ENCODE peak calls at places on chromosomes 13 and 19, in four cellular contexts. One of them, this sample, is unnamed.
A peak's percentile ranks its signal among the peaks of the same experiment; 100 is the strongest.

GRCh38 chr19:13430790-13431582 is 75.3 kb downstream of the CACNA1A start:
- DNase-seq in neural progenitor cell: peak; percentile 63
- DNase-seq in fibroblast of lung: peak; percentile 49
- DNase-seq in mammary epithelial cell: peak; percentile 25
- DNase-seq in this sample: peak; percentile 7

GRCh38 chr13:48712141-48712540 is 58.4 kb downstream of the CYSLTR2 start:
- DNase-seq in neural progenitor cell: no peak
- DNase-seq in fibroblast of lung: no peak
- DNase-seq in mammary epithelial cell: no peak
- DNase-seq in this sample: no peak

GRCh38 chr19:6204212-6204611 is 68.7 kb downstream of the ACSBG2 start:
- DNase-seq in neural progenitor cell: no peak
- DNase-seq in fibroblast of lung: no peak
- DNase-seq in mammary epithelial cell: no peak
- DNase-seq in this sample: no peak

GRCh38 chr13:93603043-93603442 is 376.4 kb downstream of the GPC6 start:
- DNase-seq in neural progenitor cell: no peak
- DNase-seq in fibroblast of lung: peak; percentile 94
- DNase-seq in mammary epithelial cell: peak; percentile 86
- DNase-seq in this sample: peak; percentile 90

GRCh38 chr13:39540929-39541605 is 61.9 kb downstream of the LHFPL6 start:
- DNase-seq in neural progenitor cell: no peak
- DNase-seq in fibroblast of lung: no peak
- DNase-seq in mammary epithelial cell: no peak
- DNase-seq in this sample: no peak

GRCh38 chr19:10654610-10655456 is 687 bp downstream of the ILF3 start:
- DNase-seq in neural progenitor cell: peak; percentile 95
- DNase-seq in fibroblast of lung: no peak
- DNase-seq in mammary epithelial cell: no peak
- DNase-seq in this sample: no peak

GRCh38 chr13:99415851-99416331 is 85.4 kb upstream of the TM9SF2 start:
- DNase-seq in neural progenitor cell: no peak
- DNase-seq in fibroblast of lung: no peak
- DNase-seq in mammary epithelial cell: no peak
- DNase-seq in this sample: no peak

GRCh38 chr19:1299822-1300221 is 14.1 kb downstream of the EFNA2 start:
- DNase-seq in neural progenitor cell: no peak
- DNase-seq in fibroblast of lung: no peak
- DNase-seq in mammary epithelial cell: no peak
- DNase-seq in this sample: no peak

GRCh38 chr13:93227906-93228801 is 1.5 kb downstream of the GPC6 start:
- DNase-seq in neural progenitor cell: peak; percentile 93
- DNase-seq in fibroblast of lung: peak; percentile 91
- DNase-seq in mammary epithelial cell: peak; percentile 90
- DNase-seq in this sample: peak; percentile 84

GRCh38 chr13:36344173-36344572 is 2.0 kb downstream of the SPART start:
- DNase-seq in neural progenitor cell: no peak
- DNase-seq in fibroblast of lung: peak; percentile 83
- DNase-seq in mammary epithelial cell: peak; percentile 65
- DNase-seq in this sample: no peak

GRCh38 chr13:36346222-36347083 is at the start of gene SPART:
- DNase-seq in neural progenitor cell: peak; percentile 91
- DNase-seq in fibroblast of lung: peak; percentile 91
- DNase-seq in mammary epithelial cell: peak; percentile 83
- DNase-seq in this sample: peak; percentile 70

GRCh38 chr13:36343766-36344165 is 2.4 kb downstream of the SPART start:
- DNase-seq in neural progenitor cell: no peak
- DNase-seq in fibroblast of lung: no peak
- DNase-seq in mammary epithelial cell: no peak
- DNase-seq in this sample: no peak

GRCh38 chr13:36344886-36345437 is 1.2 kb downstream of the SPART start:
- DNase-seq in neural progenitor cell: peak; percentile 34
- DNase-seq in fibroblast of lung: no peak
- DNase-seq in mammary epithelial cell: peak; percentile 44
- DNase-seq in this sample: no peak

DNA sequence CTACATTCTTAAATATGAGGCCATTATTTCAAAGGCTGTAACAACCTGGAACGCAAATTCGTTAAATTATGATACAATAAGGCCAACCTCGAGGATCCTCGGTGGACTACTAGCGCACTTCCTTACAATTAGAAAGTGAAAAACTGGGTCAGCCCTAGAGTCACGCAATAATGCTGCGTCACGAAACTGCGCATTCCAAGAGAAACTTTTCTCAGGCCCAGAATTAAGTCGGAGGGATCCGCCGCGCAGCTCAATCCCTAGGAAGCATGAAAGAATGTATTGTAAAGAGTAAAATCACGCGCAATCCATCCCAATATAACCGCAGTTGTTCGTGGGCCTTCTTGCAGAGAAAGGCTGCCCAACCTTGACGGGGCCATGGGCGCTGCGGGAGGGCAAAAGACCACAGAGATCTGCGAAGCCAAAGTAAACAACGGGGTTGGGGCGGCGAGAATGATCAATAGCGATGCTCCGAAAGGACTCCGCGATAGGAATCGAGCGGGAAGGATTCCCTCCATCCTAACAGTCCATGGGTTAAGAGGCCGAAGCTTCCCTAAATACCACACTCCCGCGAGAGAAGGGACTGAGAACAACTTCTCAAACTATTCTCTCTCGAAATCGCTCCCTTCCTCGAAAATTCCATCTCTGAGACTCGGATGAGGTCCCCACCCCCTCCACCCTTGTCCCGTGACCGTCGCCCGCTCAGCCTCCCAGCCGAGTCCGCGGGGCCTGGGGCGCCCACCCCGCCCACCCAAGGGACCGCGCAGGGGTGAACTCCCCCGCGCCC is 564 bp downstream of the SPART start:
- DNase-seq in neural progenitor cell: peak; percentile 81
- DNase-seq in fibroblast of lung: peak; percentile 93
- DNase-seq in mammary epithelial cell: peak; percentile 83
- DNase-seq in this sample: peak; percentile 86
- H3K4me2 ChIP-seq in neural progenitor cell: peak overlapping the region; percentile 73
- H3K4me2 ChIP-seq in fibroblast of lung: peak overlapping the region; percentile 99
- H3K4me2 ChIP-seq in mammary epithelial cell: peak overlapping the region; percentile 86
- H3K4me2 ChIP-seq in this sample: peak overlapping the region; percentile 92

DNA sequence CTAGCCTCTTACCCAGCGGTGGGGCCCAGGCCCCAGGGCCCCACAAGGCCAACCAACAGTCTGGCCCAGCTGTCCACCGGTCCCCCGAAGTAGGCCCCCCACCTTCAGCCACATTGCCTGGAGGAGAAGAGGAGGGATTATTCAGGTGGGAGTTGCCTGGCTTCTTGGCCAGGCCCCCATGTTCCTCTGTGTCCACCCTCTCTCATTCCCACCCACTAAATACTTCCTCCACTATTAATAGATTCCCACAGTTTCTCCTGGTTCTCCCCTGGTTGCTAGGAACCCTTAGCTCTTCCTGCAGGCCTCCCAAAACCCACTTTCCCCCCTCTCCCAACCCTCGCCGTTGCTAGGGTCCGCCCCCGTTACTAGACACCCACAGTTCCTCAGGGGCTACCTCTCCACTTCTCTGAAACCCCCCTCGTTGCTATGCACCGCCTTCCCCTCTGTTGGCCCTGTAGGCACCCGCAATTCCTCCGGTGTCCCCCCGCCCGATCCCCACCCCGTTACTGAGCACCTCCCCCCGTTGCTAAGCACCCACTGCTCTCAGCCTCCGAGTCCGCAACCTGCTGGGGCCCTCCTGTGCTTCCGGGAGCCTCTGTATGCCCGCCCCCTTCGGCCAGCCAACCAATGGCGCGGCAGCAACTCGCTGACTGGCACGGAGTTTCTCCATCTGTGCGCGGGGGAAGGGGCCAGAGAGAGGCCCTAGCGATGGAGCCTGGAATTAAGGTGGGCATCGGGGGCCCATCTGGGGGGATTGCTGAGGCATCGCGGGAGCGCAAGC is 2.0 kb downstream of the COQ8B start:
- DNase-seq in neural progenitor cell: peak; percentile 95
- DNase-seq in fibroblast of lung: peak; percentile 91
- DNase-seq in mammary epithelial cell: peak; percentile 89
- DNase-seq in this sample: peak; percentile 86
- H2AFZ ChIP-seq in neural progenitor cell: peak overlapping the region; percentile 68
- H2AFZ ChIP-seq in fibroblast of lung: no peak overlapping the region
- H2AFZ ChIP-seq in mammary epithelial cell: peak overlapping the region; percentile 72
- H2AFZ ChIP-seq in this sample: peak overlapping the region; percentile 55

GRCh38 chr13:113209336-113209879 is at the start of gene CUL4A:
- DNase-seq in neural progenitor cell: peak; percentile 95
- DNase-seq in fibroblast of lung: peak; percentile 65
- DNase-seq in mammary epithelial cell: peak; percentile 73
- DNase-seq in this sample: peak; percentile 49
- H3K79me2 ChIP-seq in neural progenitor cell: peaks cover 89% of the 10 kb centered on the region
- H3K79me2 ChIP-seq in fibroblast of lung: peaks cover 87% of the 10 kb centered on the region
- H3K79me2 ChIP-seq in mammary epithelial cell: peaks cover 90% of the 10 kb centered on the region
- H3K79me2 ChIP-seq in this sample: peaks cover 89% of the 10 kb centered on the region

GRCh38 chr19:42250249-42250665 is 4.7 kb downstream of the ERF start:
- DNase-seq in neural progenitor cell: no peak
- DNase-seq in fibroblast of lung: no peak
- DNase-seq in mammary epithelial cell: no peak
- DNase-seq in this sample: no peak

GRCh38 chr19:42251572-42251990 is 3.3 kb downstream of the ERF start:
- DNase-seq in neural progenitor cell: no peak
- DNase-seq in fibroblast of lung: no peak
- DNase-seq in mammary epithelial cell: no peak
- DNase-seq in this sample: no peak

GRCh38 chr19:42249149-42249750 is 5.7 kb downstream of the ERF start:
- DNase-seq in neural progenitor cell: no peak
- DNase-seq in fibroblast of lung: no peak
- DNase-seq in mammary epithelial cell: no peak
- DNase-seq in this sample: no peak

GRCh38 chr19:42249769-42250168 is 5.2 kb downstream of the ERF start:
- DNase-seq in neural progenitor cell: no peak
- DNase-seq in fibroblast of lung: no peak
- DNase-seq in mammary epithelial cell: no peak
- DNase-seq in this sample: no peak

DNA sequence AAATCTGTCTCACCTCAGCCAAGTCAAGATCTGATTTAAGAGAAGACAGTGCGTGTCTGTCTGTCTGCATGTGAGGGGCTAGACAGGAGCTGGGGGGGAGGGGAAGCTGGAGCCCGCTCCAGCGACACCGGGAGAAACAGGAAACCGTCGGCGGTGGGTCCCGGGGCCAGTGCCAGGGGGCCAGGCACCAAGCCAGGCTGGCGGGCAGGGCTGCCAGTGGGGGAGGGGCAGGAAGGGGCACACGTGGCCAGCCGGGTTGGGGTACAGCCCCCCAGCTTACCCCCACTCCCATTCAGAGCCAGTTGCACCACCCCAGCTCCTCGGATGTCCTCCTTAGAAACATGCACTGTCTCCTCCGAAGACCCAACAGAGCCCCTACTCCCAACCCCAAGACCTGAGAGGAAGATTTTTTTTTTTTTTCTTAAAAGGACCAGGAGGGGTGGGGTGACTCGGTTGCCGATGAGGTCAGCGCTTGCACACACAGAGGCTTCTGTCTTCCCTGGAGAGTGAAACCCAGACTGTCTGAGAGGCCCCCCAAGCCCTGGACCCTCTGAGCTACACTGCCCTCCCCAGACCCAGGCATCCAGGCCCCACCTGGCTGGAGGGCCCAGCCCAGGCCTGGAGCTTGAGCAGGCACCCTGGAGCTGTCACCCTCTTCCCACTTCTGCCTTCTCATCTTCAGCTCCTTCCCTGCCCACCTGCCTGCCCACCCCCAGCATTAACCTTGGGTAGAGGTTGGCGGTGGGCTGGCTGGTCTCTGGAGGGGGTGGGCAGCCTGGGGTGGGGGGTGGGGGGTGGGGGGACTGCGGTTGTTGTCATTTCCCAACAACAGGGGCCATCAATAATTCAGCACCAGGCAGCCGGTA is 4.0 kb downstream of the ERF start:
- DNase-seq in neural progenitor cell: no peak
- DNase-seq in fibroblast of lung: peak; percentile 60
- DNase-seq in mammary epithelial cell: no peak
- DNase-seq in this sample: no peak
- H3K4me2 ChIP-seq in neural progenitor cell: no peak overlapping the region
- H3K4me2 ChIP-seq in fibroblast of lung: peak overlapping the region; percentile 92
- H3K4me2 ChIP-seq in mammary epithelial cell: peak overlapping the region; percentile 100
- H3K4me2 ChIP-seq in this sample: peak overlapping the region; percentile 99

DNA sequence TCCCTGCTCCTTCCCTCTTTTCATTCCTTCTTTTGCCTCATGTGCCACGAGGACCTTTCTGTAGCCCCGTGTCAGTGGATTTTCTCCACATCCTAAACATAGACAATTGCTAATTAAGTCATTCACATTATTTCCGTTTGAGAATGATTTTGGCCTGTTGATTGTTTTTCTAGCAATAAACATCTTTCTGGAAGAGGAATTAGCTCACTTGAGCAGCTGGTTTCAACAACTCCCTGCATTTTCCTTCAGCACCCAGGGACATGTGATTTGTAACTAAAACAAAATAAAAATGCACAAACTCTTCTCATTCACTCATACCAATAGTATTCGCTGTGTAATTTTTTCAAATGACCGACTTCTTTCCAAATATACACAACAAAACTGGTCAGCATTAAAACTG is 40.6 kb downstream of the RAP2A start:
- DNase-seq in neural progenitor cell: no peak
- DNase-seq in fibroblast of lung: peak; percentile 44
- DNase-seq in mammary epithelial cell: no peak
- DNase-seq in this sample: no peak
- H2AFZ ChIP-seq in neural progenitor cell: no peak overlapping the region
- H2AFZ ChIP-seq in fibroblast of lung: no peak overlapping the region
- H2AFZ ChIP-seq in mammary epithelial cell: no peak overlapping the region
- H2AFZ ChIP-seq in this sample: no peak overlapping the region

This sample was measured in astrocyte.